ENCODE peak calls at places on chromosomes 2 and 18, in nine cellular contexts. V is OCI-LY7; Q is brain microvascular endothelial cell; U is NCI-H1092 treated with DMSO at 0.1 percent for 48 hours; W is omental fat pad; D is dermis blood vessel endothelial cell; X is activated effector memory CD4-positive, alpha-beta T cell treated with Interleukin-2 at 50 U/mL for 16 hours; A is HT1080; Y is SJCRH30. B is an unnamed sample.

GRCh38 chr18:6874316-6874715 is 144.8 kb downstream of the ARHGAP28 start:
- DNase-seq in V (no peak), Q (no peak), U (no peak), W (no peak), D (peak; percentile 20), X (no peak), A (no peak), Y (no peak), B (no peak)

GRCh38 chr18:79497638-79498081 is 101.9 kb downstream of the NFATC1 start:
- DNase-seq in V (no peak), Q (no peak), U (no peak), W (no peak), D (peak; percentile 61), X (no peak), A (no peak), Y (no peak), B (no peak)

GRCh38 chr2:205496777-205497176 is 185.5 kb upstream of the NRP2 start:
- DNase-seq in V (no peak), Q (peak; percentile 51), U (no peak), W (no peak), D (no peak), X (no peak), A (no peak), Y (peak; percentile 34), B (no peak)

GRCh38 chr18:10213526-10213925 is 240.9 kb upstream of the APCDD1 start:
- DNase-seq in V (peak; percentile 73), Q (peak; percentile 6), U (peak; percentile 12), W (no peak), D (peak; percentile 8), X (no peak), A (no peak), Y (no peak), B (no peak)

GRCh38 chr2:45675130-45675812 is 23.8 kb downstream of the PRKCE start:
- DNase-seq in V (no peak), Q (no peak), U (no peak), W (no peak), D (no peak), X (no peak), A (no peak), Y (no peak), B (peak; percentile 76)

GRCh38 chr2:9234680-9235387 is 28.2 kb downstream of the ASAP2 start:
- DNase-seq in V (no peak), Q (peak; percentile 90), U (no peak), W (no peak), D (peak; percentile 95), X (no peak), A (peak; percentile 100), Y (peak; percentile 66), B (peak; percentile 91)

GRCh38 chr2:231877533-231878456 is 48.4 kb downstream of the NPPC start:
- DNase-seq in V (no peak), Q (peak; percentile 65), U (no peak), W (no peak), D (no peak), X (no peak), A (no peak), Y (peak; percentile 24), B (peak; percentile 40)

GRCh38 chr2:65835106-65835505 is 402.7 kb upstream of the SPRED2 start:
- DNase-seq in V (no peak), Q (no peak), U (no peak), W (no peak), D (no peak), X (no peak), A (no peak), Y (no peak), B (no peak)

GRCh38 chr18:23585007-23585871 is 1.1 kb downstream of the NPC1 start:
- DNase-seq in V (peak; percentile 48), Q (no peak), U (no peak), W (no peak), D (peak; percentile 61), X (no peak), A (peak; percentile 76), Y (no peak), B (peak; percentile 56)

GRCh38 chr2:109098921-109099273 is 30.1 kb upstream of the SH3RF3 start:
- DNase-seq in V (no peak), Q (no peak), U (no peak), W (no peak), D (no peak), X (no peak), A (no peak), Y (no peak), B (no peak)

GRCh38 chr2:216871333-216871934 is 11.6 kb upstream of the TNP1 start:
- DNase-seq in V (no peak), Q (no peak), U (no peak), W (no peak), D (no peak), X (no peak), A (no peak), Y (no peak), B (no peak)

GRCh38 chr2:8119782-8120551 is 561.9 kb upstream of the ID2 start:
- DNase-seq in V (no peak), Q (no peak), U (no peak), W (no peak), D (peak; percentile 3), X (no peak), A (peak; percentile 36), Y (no peak), B (peak; percentile 11)

GRCh38 chr2:226756131-226756530 is 43.5 kb downstream of the IRS1 start:
- DNase-seq in V (no peak), Q (peak; percentile 76), U (no peak), W (no peak), D (no peak), X (no peak), A (peak; percentile 90), Y (no peak), B (peak; percentile 88)

GRCh38 chr2:196331816-196332215 is 160.4 kb upstream of the STK17B start:
- DNase-seq in V (no peak), Q (no peak), U (no peak), W (no peak), D (peak; percentile 78), X (no peak), A (no peak), Y (no peak), B (no peak)

GRCh38 chr2:170814551-170815245 is 2.0 kb upstream of the GAD1 start:
- DNase-seq in V (no peak), Q (no peak), U (peak; percentile 62), W (no peak), D (no peak), X (no peak), A (no peak), Y (no peak), B (no peak)

GRCh38 chr2:45380131-45380836 is 230.8 kb downstream of the SRBD1 start:
- DNase-seq in V (no peak), Q (peak; percentile 35), U (no peak), W (no peak), D (peak; percentile 33), X (no peak), A (peak; percentile 86), Y (no peak), B (peak; percentile 7)

GRCh38 chr2:158618859-158619490 is 162.2 kb downstream of the PKP4 start:
- DNase-seq in V (no peak), Q (no peak), U (no peak), W (no peak), D (peak; percentile 20), X (no peak), A (no peak), Y (no peak), B (no peak)

GRCh38 chr2:179044500-179044899 is 5.4 kb downstream of the CCDC141 start:
- DNase-seq in V (peak; percentile 40), Q (no peak), U (no peak), W (no peak), D (no peak), X (no peak), A (no peak), Y (no peak), B (no peak)

B was measured in RWPE1.